ENCODE peak calls at places on chromosomes 3 and 15, in five cellular contexts. One of them, this sample, is unnamed.
A peak's percentile ranks its signal among the peaks of the same experiment; 100 is the strongest.

GRCh38 chr3:97264180-97264579 is 449.8 kb downstream of the EPHA6 start:
- DNase-seq in nucleus accumbens: no peak
- DNase-seq in GM12891: no peak
- DNase-seq in activated CD8-positive, alpha-beta memory T cell treated with anti-CD3 and anti-CD28 coated beads for 48 hours: no peak
- DNase-seq in mucosa of gallbladder: no peak
- DNase-seq in this sample: no peak

GRCh38 chr15:38636597-38636996 is 72.0 kb upstream of the RASGRP1 start:
- DNase-seq in nucleus accumbens: no peak
- DNase-seq in GM12891: no peak
- DNase-seq in activated CD8-positive, alpha-beta memory T cell treated with anti-CD3 and anti-CD28 coated beads for 48 hours: no peak
- DNase-seq in mucosa of gallbladder: no peak
- DNase-seq in this sample: no peak

GRCh38 chr15:74041311-74041756 is 41.0 kb downstream of the GOLGA6A start:
- DNase-seq in nucleus accumbens: no peak
- DNase-seq in GM12891: no peak
- DNase-seq in activated CD8-positive, alpha-beta memory T cell treated with anti-CD3 and anti-CD28 coated beads for 48 hours: no peak
- DNase-seq in mucosa of gallbladder: no peak
- DNase-seq in this sample: no peak

GRCh38 chr3:67400476-67400875 is 253.9 kb downstream of the SUCLG2 start:
- DNase-seq in nucleus accumbens: no peak
- DNase-seq in GM12891: no peak
- DNase-seq in activated CD8-positive, alpha-beta memory T cell treated with anti-CD3 and anti-CD28 coated beads for 48 hours: no peak
- DNase-seq in mucosa of gallbladder: no peak
- DNase-seq in this sample: no peak

GRCh38 chr3:70753572-70753971 is 441.1 kb upstream of the MDFIC2 start:
- DNase-seq in nucleus accumbens: no peak
- DNase-seq in GM12891: no peak
- DNase-seq in activated CD8-positive, alpha-beta memory T cell treated with anti-CD3 and anti-CD28 coated beads for 48 hours: no peak
- DNase-seq in mucosa of gallbladder: no peak
- DNase-seq in this sample: no peak

GRCh38 chr15:93477721-93478120 is 388.7 kb upstream of the RGMA start:
- DNase-seq in nucleus accumbens: no peak
- DNase-seq in GM12891: no peak
- DNase-seq in activated CD8-positive, alpha-beta memory T cell treated with anti-CD3 and anti-CD28 coated beads for 48 hours: no peak
- DNase-seq in mucosa of gallbladder: no peak
- DNase-seq in this sample: no peak

GRCh38 chr3:197495999-197496745 is 59.6 kb downstream of the BDH1 start:
- DNase-seq in nucleus accumbens: no peak
- DNase-seq in GM12891: no peak
- DNase-seq in activated CD8-positive, alpha-beta memory T cell treated with anti-CD3 and anti-CD28 coated beads for 48 hours: no peak
- DNase-seq in mucosa of gallbladder: no peak
- DNase-seq in this sample: no peak

GRCh38 chr3:107111889-107112288 is 265.4 kb upstream of the CCDC54 start:
- DNase-seq in nucleus accumbens: no peak
- DNase-seq in GM12891: no peak
- DNase-seq in activated CD8-positive, alpha-beta memory T cell treated with anti-CD3 and anti-CD28 coated beads for 48 hours: no peak
- DNase-seq in mucosa of gallbladder: no peak
- DNase-seq in this sample: no peak

GRCh38 chr3:123325766-123326256 is 123.1 kb downstream of the ADCY5 start:
- DNase-seq in nucleus accumbens: no peak
- DNase-seq in GM12891: no peak
- DNase-seq in activated CD8-positive, alpha-beta memory T cell treated with anti-CD3 and anti-CD28 coated beads for 48 hours: no peak
- DNase-seq in mucosa of gallbladder: no peak
- DNase-seq in this sample: no peak

GRCh38 chr3:120908803-120909601 is 997 bp downstream of the STXBP5L start:
- DNase-seq in nucleus accumbens: no peak
- DNase-seq in GM12891: no peak
- DNase-seq in activated CD8-positive, alpha-beta memory T cell treated with anti-CD3 and anti-CD28 coated beads for 48 hours: no peak
- DNase-seq in mucosa of gallbladder: no peak
- DNase-seq in this sample: no peak

GRCh38 chr3:57939776-57940175 is 68.4 kb upstream of the FLNB start:
- DNase-seq in nucleus accumbens: no peak
- DNase-seq in GM12891: no peak
- DNase-seq in activated CD8-positive, alpha-beta memory T cell treated with anti-CD3 and anti-CD28 coated beads for 48 hours: no peak
- DNase-seq in mucosa of gallbladder: no peak
- DNase-seq in this sample: no peak

GRCh38 chr3:194204793-194205065 is 68.8 kb downstream of the HES1 start:
- DNase-seq in nucleus accumbens: no peak
- DNase-seq in GM12891: no peak
- DNase-seq in activated CD8-positive, alpha-beta memory T cell treated with anti-CD3 and anti-CD28 coated beads for 48 hours: no peak
- DNase-seq in mucosa of gallbladder: no peak
- DNase-seq in this sample: no peak

GRCh38 chr3:58043933-58044332 is 35.7 kb downstream of the FLNB start:
- DNase-seq in nucleus accumbens: no peak
- DNase-seq in GM12891: no peak
- DNase-seq in activated CD8-positive, alpha-beta memory T cell treated with anti-CD3 and anti-CD28 coated beads for 48 hours: no peak
- DNase-seq in mucosa of gallbladder: no peak
- DNase-seq in this sample: no peak

GRCh38 chr3:176075046-176075445 is 1122.2 kb downstream of the TBL1XR1 start:
- DNase-seq in nucleus accumbens: no peak
- DNase-seq in GM12891: no peak
- DNase-seq in activated CD8-positive, alpha-beta memory T cell treated with anti-CD3 and anti-CD28 coated beads for 48 hours: no peak
- DNase-seq in mucosa of gallbladder: no peak
- DNase-seq in this sample: no peak

GRCh38 chr3:67644827-67645226 is 9.6 kb downstream of the SUCLG2 start:
- DNase-seq in nucleus accumbens: no peak
- DNase-seq in GM12891: no peak
- DNase-seq in activated CD8-positive, alpha-beta memory T cell treated with anti-CD3 and anti-CD28 coated beads for 48 hours: no peak
- DNase-seq in mucosa of gallbladder: no peak
- DNase-seq in this sample: no peak

GRCh38 chr3:71972031-71972430 is 187.1 kb upstream of the PROK2 start:
- DNase-seq in nucleus accumbens: no peak
- DNase-seq in GM12891: no peak
- DNase-seq in activated CD8-positive, alpha-beta memory T cell treated with anti-CD3 and anti-CD28 coated beads for 48 hours: no peak
- DNase-seq in mucosa of gallbladder: no peak
- DNase-seq in this sample: no peak

GRCh38 chr3:152524198-152525140 is 255.7 kb downstream of the MBNL1 start:
- DNase-seq in nucleus accumbens: no peak
- DNase-seq in GM12891: no peak
- DNase-seq in activated CD8-positive, alpha-beta memory T cell treated with anti-CD3 and anti-CD28 coated beads for 48 hours: no peak
- DNase-seq in mucosa of gallbladder: peak; percentile 63
- DNase-seq in this sample: no peak

GRCh38 chr3:113685956-113686721 is 10.3 kb downstream of the USF3 start:
- DNase-seq in nucleus accumbens: no peak
- DNase-seq in GM12891: no peak
- DNase-seq in activated CD8-positive, alpha-beta memory T cell treated with anti-CD3 and anti-CD28 coated beads for 48 hours: no peak
- DNase-seq in mucosa of gallbladder: no peak
- DNase-seq in this sample: no peak

GRCh38 chr15:51759557-51760070 is 8.2 kb downstream of the TMOD2 start:
- DNase-seq in nucleus accumbens: no peak
- DNase-seq in GM12891: no peak
- DNase-seq in activated CD8-positive, alpha-beta memory T cell treated with anti-CD3 and anti-CD28 coated beads for 48 hours: no peak
- DNase-seq in mucosa of gallbladder: no peak
- DNase-seq in this sample: no peak

GRCh38 chr3:123616593-123616992 is 31.7 kb upstream of the HACD2 start:
- DNase-seq in nucleus accumbens: no peak
- DNase-seq in GM12891: no peak
- DNase-seq in activated CD8-positive, alpha-beta memory T cell treated with anti-CD3 and anti-CD28 coated beads for 48 hours: no peak
- DNase-seq in mucosa of gallbladder: no peak
- DNase-seq in this sample: no peak

GRCh38 chr3:160027541-160028195 is 39.0 kb downstream of the IL12A start:
- DNase-seq in nucleus accumbens: no peak
- DNase-seq in GM12891: no peak
- DNase-seq in activated CD8-positive, alpha-beta memory T cell treated with anti-CD3 and anti-CD28 coated beads for 48 hours: no peak
- DNase-seq in mucosa of gallbladder: no peak
- DNase-seq in this sample: no peak

GRCh38 chr3:197327701-197328100 is 29.3 kb upstream of the DLG1 start:
- DNase-seq in nucleus accumbens: peak; percentile 54
- DNase-seq in GM12891: no peak
- DNase-seq in activated CD8-positive, alpha-beta memory T cell treated with anti-CD3 and anti-CD28 coated beads for 48 hours: no peak
- DNase-seq in mucosa of gallbladder: no peak
- DNase-seq in this sample: no peak

GRCh38 chr15:66952756-66953522 is 112.5 kb upstream of the SMAD3 start:
- DNase-seq in nucleus accumbens: no peak
- DNase-seq in GM12891: no peak
- DNase-seq in activated CD8-positive, alpha-beta memory T cell treated with anti-CD3 and anti-CD28 coated beads for 48 hours: no peak
- DNase-seq in mucosa of gallbladder: no peak
- DNase-seq in this sample: no peak

This sample was measured in T-cell.